ENCODE peak calls at places on chromosomes 13 and 19, in eight cellular contexts. G is heart right ventricle; A is CD8-positive, alpha-beta T cell; O is tibial artery; Z is PC-9; H is body of pancreas; S is adrenal gland; J is pancreas. P is an unnamed sample.

GRCh38 chr19:55383789-55384575 is at the start of gene TMEM238:
- DNase-seq in J (peak; percentile 72), O (no peak), G (peak; percentile 59), H (peak; percentile 78), Z (peak; percentile 86), S (peak; percentile 49), A (peak; percentile 22), P (no peak)

GRCh38 chr13:28129911-28130693 is 8.2 kb upstream of the PAN3 start:
- DNase-seq in S (no peak), J (no peak), A (no peak), Z (no peak), G (no peak), H (no peak), O (no peak), P (no peak)

GRCh38 chr13:110615322-110616102 is at the start of gene NAXD:
- DNase-seq in S (peak; percentile 92), Z (peak; percentile 88), A (peak; percentile 57), J (peak; percentile 92), O (peak; percentile 92), H (peak; percentile 94), G (peak; percentile 95), P (peak; percentile 95)

GRCh38 chr19:50203281-50204080 is at the start of gene MYH14:
- DNase-seq in S (peak; percentile 72), G (peak; percentile 85), Z (peak; percentile 98), H (peak; percentile 98), J (peak; percentile 97), O (peak; percentile 27), A (no peak), P (peak; percentile 77)

GRCh38 chr19:12882589-12882988 is 1.3 kb upstream of the DNASE2 start:
- DNase-seq in S (no peak), H (no peak), Z (no peak), J (no peak), G (no peak), O (no peak), A (no peak), P (no peak)

GRCh38 chr19:21697698-21698097 is 69.7 kb downstream of the ZNF100 start:
- DNase-seq in O (no peak), A (no peak), S (no peak), G (no peak), J (no peak), Z (no peak), H (no peak), P (no peak)

GRCh38 chr13:97278395-97279078 is 56.4 kb downstream of the MBNL2 start:
- DNase-seq in G (no peak), H (no peak), Z (no peak), S (no peak), J (no peak), O (no peak), A (no peak), P (no peak)

GRCh38 chr13:94157705-94158218 is 321.7 kb downstream of the DCT start:
- DNase-seq in A (no peak), O (peak; percentile 26), H (no peak), S (no peak), J (no peak), G (no peak), Z (no peak), P (peak; percentile 66)

GRCh38 chr19:47663911-47664771 is 49.1 kb upstream of the EHD2 start:
- DNase-seq in H (peak; percentile 54), G (no peak), S (peak; percentile 76), Z (peak; percentile 68), O (peak; percentile 87), A (no peak), J (peak; percentile 26), P (peak; percentile 95)

GRCh38 chr13:108178105-108178504 is 37.2 kb downstream of the LIG4 start:
- DNase-seq in Z (no peak), G (no peak), O (no peak), S (no peak), H (no peak), A (no peak), J (no peak), P (no peak)

GRCh38 chr19:38852231-38853044 is 2.7 kb upstream of the HNRNPL start:
- DNase-seq in A (peak; percentile 51), O (peak; percentile 57), Z (peak; percentile 57), H (peak; percentile 60), J (peak; percentile 65), S (peak; percentile 77), G (no peak), P (peak; percentile 79)

DNA sequence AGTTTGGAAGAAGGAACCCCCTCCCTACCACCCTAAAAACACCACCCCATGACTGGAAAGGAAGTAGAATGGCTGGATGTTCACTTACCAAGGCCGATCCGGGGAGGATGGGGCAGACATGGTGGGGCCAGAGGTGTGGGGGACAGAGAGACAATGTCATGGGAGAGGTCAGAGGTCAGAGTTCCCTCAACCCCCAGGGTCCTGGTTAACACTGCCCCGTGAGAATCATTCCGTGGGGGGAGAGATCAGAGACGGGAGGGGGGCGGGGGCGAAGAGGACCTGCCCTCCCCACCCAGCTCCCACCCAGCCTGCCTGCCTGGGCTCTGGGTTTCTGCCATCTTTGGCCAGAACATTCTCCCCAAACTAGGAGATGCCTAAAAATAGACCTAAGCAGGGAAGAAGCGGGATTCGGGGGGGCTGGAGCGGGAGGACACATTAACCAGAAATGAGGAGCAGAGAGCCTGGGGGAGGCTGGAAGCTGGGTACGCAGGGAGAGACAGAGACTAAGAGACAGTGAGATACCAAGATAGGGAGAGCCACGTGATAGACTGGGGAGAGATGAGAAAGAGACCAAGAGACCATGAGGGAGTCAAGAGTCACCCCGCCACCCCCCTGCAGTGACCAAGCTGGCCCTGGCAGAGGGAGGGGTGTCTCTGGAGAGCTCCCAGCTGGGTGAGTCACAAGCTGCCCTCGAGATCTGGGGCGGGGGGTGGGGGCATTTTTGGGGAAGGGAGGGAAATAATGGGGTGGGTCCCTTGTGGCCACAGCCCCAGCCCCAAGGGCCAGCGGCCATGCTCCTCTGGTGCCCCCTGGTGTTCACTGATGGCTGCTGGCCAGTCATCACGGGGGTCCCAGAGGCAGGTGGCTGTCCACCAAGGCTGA is 6.1 kb upstream of the KANK2 start:
- DNase-seq in J (peak; percentile 44), S (peak; percentile 88), A (peak; percentile 18), G (peak; percentile 81), O (peak; percentile 87), Z (peak; percentile 75), H (peak; percentile 66), P (peak; percentile 92)
- TF ChIP-seq CTCF in J (peak; percentile 64), S (peak; percentile 79), A (no peak), G (peak; percentile 92), O (peak; percentile 97), Z (peak; percentile 94), H (peak; percentile 70), P (peak; percentile 96)

GRCh38 chr19:18493440-18494266 is 28.2 kb downstream of the ELL start:
- DNase-seq in A (no peak), Z (no peak), O (no peak), S (no peak), G (no peak), H (no peak), J (no peak), P (no peak)
- H3K27ac ChIP-seq in A (peak overlapping the region; percentile 25), Z (no peak overlapping the region), O (peak overlapping the region; percentile 17), S (peak overlapping the region; percentile 5), G (peak overlapping the region; percentile 50), H (peak overlapping the region; percentile 28), J (no peak overlapping the region), P (peak overlapping the region; percentile 78)

GRCh38 chr13:91101436-91101835 is 246.1 kb upstream of the MIR17HG start:
- DNase-seq in Z (no peak), J (no peak), G (no peak), H (no peak), S (no peak), A (no peak), O (no peak), P (no peak)
- H3K4me1 ChIP-seq in Z (no peaks in the 10 kb centered on the region), J (no peaks in the 10 kb centered on the region), G (no peaks in the 10 kb centered on the region), H (no peaks in the 10 kb centered on the region), S (no peaks in the 10 kb centered on the region), A (no peaks in the 10 kb centered on the region), O (no peaks in the 10 kb centered on the region), P (no peaks in the 10 kb centered on the region)

GRCh38 chr13:106182404-106182803 is 353.1 kb downstream of the EFNB2 start:
- DNase-seq in O (no peak), S (no peak), H (no peak), Z (peak; percentile 26), A (no peak), J (no peak), G (no peak), P (no peak)

GRCh38 chr13:106183410-106184128 is 351.9 kb downstream of the EFNB2 start:
- DNase-seq in H (no peak), O (no peak), Z (no peak), S (no peak), G (no peak), A (no peak), J (no peak), P (no peak)

GRCh38 chr13:106187092-106187491 is 348.4 kb downstream of the EFNB2 start:
- DNase-seq in Z (no peak), G (no peak), J (no peak), O (no peak), A (no peak), S (no peak), H (no peak), P (no peak)

GRCh38 chr13:106186366-106187030 is 349.0 kb downstream of the EFNB2 start:
- DNase-seq in O (no peak), H (no peak), G (no peak), S (no peak), Z (no peak), J (no peak), A (no peak), P (no peak)

GRCh38 chr13:106184778-106185177 is 350.7 kb downstream of the EFNB2 start:
- DNase-seq in Z (no peak), G (no peak), S (no peak), A (no peak), J (no peak), H (no peak), O (no peak), P (no peak)
- TF ChIP-seq CTCF in Z (no peak), G (no peak), S (no peak), A (no peak), J (no peak), H (no peak), O (no peak), P (no peak)

DNA sequence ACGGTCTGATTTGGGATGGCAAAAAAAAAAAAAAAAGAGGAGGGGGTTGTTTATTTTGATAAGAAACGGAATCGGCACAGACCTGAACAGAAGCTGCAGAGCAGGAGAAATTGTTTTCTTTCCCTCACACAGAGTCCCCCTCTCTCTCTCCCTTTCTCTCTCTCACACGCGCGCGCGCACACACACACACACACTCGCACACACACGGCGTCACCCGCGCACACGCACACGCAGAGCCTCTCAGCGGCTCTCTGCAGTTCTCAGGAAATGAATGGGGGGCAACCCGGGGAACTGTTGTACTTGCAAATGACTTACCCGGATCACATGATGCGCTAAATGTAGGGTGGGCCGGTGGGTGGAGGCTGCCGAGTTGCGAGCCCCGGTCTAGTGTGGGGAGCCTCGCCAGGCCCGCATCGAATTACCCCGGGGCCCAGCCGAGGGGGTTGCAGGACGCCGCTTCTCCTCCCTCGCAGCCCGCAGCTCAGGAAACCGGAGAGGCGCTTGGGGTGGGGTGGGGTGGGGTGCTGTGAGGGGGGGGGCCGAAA is 475 bp downstream of the KLF12 start:
- DNase-seq in A (peak; percentile 85), S (peak; percentile 75), Z (peak; percentile 61), G (peak; percentile 84), J (peak; percentile 56), O (peak; percentile 88), H (peak; percentile 68), P (peak; percentile 87)
- H3K27ac ChIP-seq in A (peak overlapping the region; percentile 98), S (peak overlapping the region; percentile 42), Z (no peak overlapping the region), G (peak overlapping the region; percentile 97), J (peak overlapping the region; percentile 61), O (peak overlapping the region; percentile 98), H (peak overlapping the region; percentile 79), P (peak overlapping the region; percentile 98)